ENCODE peak calls at places on chromosomes 7 and 10, in five cellular contexts. Q is body of pancreas, U is left ventricle myocardium inferior, P is esophagus squamous epithelium, O is spleen. F is an unnamed sample.

GRCh38 chr10:121593267-121593666 is 5.0 kb downstream of the FGFR2 start:
- DNase-seq in Q (no peak), U (no peak), P (no peak), O (no peak), F (no peak)

GRCh38 chr7:15862781-15863165 is 176.3 kb upstream of the MEOX2 start:
- DNase-seq in Q (no peak), P (no peak), O (no peak), U (no peak), F (no peak)

GRCh38 chr7:139360210-139360947 is 685 bp downstream of the LUC7L2 start:
- DNase-seq in U (peak), Q (peak), O (peak), P (peak), F (peak)

GRCh38 chr10:87661861-87662785 is 2.4 kb downstream of the PAPSS2 start:
- DNase-seq in P (no peak), U (no peak), O (no peak), Q (no peak), F (no peak)

GRCh38 chr10:85145966-85146365 is 817.6 kb downstream of the CCSER2 start:
- DNase-seq in P (no peak), O (no peak), U (no peak), Q (no peak), F (no peak)

GRCh38 chr7:129187681-129188371 is 607 bp upstream of the SMO start:
- DNase-seq in Q (no peak), O (no peak), U (no peak), P (no peak), F (no peak)

GRCh38 chr7:28075674-28076358 is 104.8 kb downstream of the JAZF1 start:
- DNase-seq in U (no peak), O (no peak), P (no peak), Q (no peak), F (no peak)

GRCh38 chr10:24973163-24973562 is 20.8 kb upstream of the PRTFDC1 start:
- DNase-seq in P (no peak), Q (no peak), U (no peak), O (no peak), F (no peak)

GRCh38 chr7:155847821-155848435 is 35.7 kb upstream of the SHH start:
- DNase-seq in Q (no peak), P (no peak), U (no peak), O (peak), F (no peak)

GRCh38 chr10:17683541-17683940 is 39.6 kb downstream of the STAM start:
- DNase-seq in P (no peak), Q (no peak), O (no peak), U (no peak), F (no peak)

GRCh38 chr7:143437568-143437967 is 5.7 kb upstream of the TAS2R60 start:
- DNase-seq in U (no peak), Q (no peak), P (no peak), O (no peak), F (no peak)

GRCh38 chr7:43659549-43659896 is 69.8 kb downstream of the COA1 start:
- DNase-seq in U (no peak), Q (no peak), P (no peak), O (no peak), F (no peak)
- H3K27ac ChIP-seq in U (no peak), Q (peak), P (no peak), O (peak), F (peak)

DNA sequence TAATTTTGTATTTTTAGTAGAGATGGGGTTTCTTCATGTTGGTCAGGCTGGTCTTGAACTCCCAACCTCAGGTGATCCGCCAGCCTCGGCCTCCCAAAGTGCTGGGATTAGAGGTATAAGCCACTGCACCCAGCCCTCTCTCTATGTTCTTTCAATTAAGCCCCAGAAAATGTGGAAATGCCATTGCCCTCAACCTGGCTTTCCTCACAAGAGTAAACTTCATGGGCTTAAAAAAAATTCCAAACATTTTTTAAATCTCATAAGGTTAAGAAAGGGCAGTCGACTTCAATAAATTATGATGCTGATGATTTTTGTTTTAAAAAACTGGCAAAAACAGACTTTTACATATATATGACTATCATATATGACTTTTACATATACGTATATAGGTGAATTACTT is 107.6 kb downstream of the TES start:
- DNase-seq in O (no peak), Q (no peak), U (no peak), P (no peak), F (no peak)
- H3K27ac ChIP-seq in O (peak), Q (no peak), U (peak), P (peak), F (no peak)

DNA sequence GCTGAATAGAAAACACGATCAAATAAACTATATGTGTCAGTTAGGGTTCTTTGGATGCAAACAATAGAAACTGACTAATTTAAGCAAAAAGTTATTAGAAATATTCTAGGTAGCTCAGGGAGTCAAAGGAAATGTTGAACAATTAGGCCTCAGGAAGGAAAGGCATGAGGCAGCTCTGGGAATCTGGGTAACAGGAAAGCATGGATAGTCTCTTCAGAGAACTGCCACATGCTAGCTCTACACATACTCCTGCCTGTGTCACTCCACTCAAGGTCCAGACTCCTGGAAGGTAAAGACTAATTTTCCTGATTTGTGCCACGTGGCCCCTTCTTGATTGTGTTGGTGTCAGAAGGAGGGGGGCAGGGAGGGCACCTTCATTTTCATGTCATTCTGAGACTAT is 23.8 kb upstream of the PTTG1IP2 start:
- DNase-seq in P (no peak), O (no peak), Q (no peak), U (no peak), F (no peak)
- H3K27ac ChIP-seq in P (no peak), O (no peak), Q (no peak), U (no peak), F (no peak)

DNA sequence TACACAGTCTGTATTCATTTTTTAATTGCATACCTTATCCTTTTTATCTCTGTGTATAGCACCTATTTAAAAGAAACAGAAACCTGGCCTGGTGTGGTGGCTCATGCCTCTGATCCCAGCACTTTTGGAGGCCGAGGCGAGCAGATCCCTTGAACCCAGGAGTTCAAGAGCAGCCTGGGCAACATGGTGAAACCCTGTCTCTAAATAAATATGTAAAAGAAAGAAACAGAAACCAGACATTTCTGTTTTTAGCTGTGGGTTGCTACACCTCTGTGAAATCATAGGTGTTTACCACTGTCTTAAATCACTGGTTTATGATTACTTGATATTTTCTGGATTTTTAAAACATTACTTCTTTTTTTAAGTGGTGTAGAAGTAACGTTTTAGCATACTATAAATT is 41.0 kb downstream of the PTPRZ1 start:
- DNase-seq in O (no peak), U (no peak), Q (no peak), P (no peak), F (no peak)
- H3K27ac ChIP-seq in O (no peak), U (no peak), Q (no peak), P (no peak), F (no peak)

F was measured in psoas muscle.